ENCODE peak calls at places on chromosomes 13 and 19, in nine cellular contexts. One of them, this sample, is unnamed.

GRCh38 chr13:37608750-37609339 is 10.3 kb upstream of the POSTN start:
- DNase-seq in CD8-positive, alpha-beta memory T cell: no peak
- DNase-seq in A549: no peak
- DNase-seq in OCI-LY7: peak
- DNase-seq in pancreas: no peak
- DNase-seq in GM23338: no peak
- DNase-seq in tibial artery: no peak
- DNase-seq in ovary: no peak
- DNase-seq in breast epithelium: no peak
- DNase-seq in this sample: no peak

GRCh38 chr13:101415358-101416174 is 742 bp downstream of the NALCN start:
- DNase-seq in OCI-LY7: no peak
- DNase-seq in GM23338: peak
- DNase-seq in CD8-positive, alpha-beta memory T cell: no peak
- DNase-seq in A549: no peak
- DNase-seq in tibial artery: no peak
- DNase-seq in ovary: no peak
- DNase-seq in breast epithelium: no peak
- DNase-seq in pancreas: peak
- DNase-seq in this sample: no peak

GRCh38 chr19:48982280-48982679 is 10.8 kb downstream of the GYS1 start:
- DNase-seq in OCI-LY7: no peak
- DNase-seq in CD8-positive, alpha-beta memory T cell: no peak
- DNase-seq in A549: no peak
- DNase-seq in breast epithelium: no peak
- DNase-seq in GM23338: peak
- DNase-seq in tibial artery: no peak
- DNase-seq in ovary: no peak
- DNase-seq in pancreas: no peak
- DNase-seq in this sample: no peak

GRCh38 chr13:103004790-103005307 is 61.4 kb downstream of the SLC10A2 start:
- DNase-seq in GM23338: no peak
- DNase-seq in ovary: no peak
- DNase-seq in OCI-LY7: no peak
- DNase-seq in pancreas: no peak
- DNase-seq in breast epithelium: no peak
- DNase-seq in CD8-positive, alpha-beta memory T cell: no peak
- DNase-seq in A549: no peak
- DNase-seq in tibial artery: no peak
- DNase-seq in this sample: no peak

GRCh38 chr13:33490461-33491327 is 205.1 kb upstream of the STARD13 start:
- DNase-seq in OCI-LY7: no peak
- DNase-seq in ovary: no peak
- DNase-seq in breast epithelium: no peak
- DNase-seq in CD8-positive, alpha-beta memory T cell: no peak
- DNase-seq in tibial artery: no peak
- DNase-seq in pancreas: peak
- DNase-seq in A549: no peak
- DNase-seq in GM23338: peak
- DNase-seq in this sample: no peak

GRCh38 chr19:29013325-29013724 is 199.6 kb downstream of the UQCRFS1 start:
- DNase-seq in breast epithelium: no peak
- DNase-seq in CD8-positive, alpha-beta memory T cell: no peak
- DNase-seq in A549: no peak
- DNase-seq in OCI-LY7: no peak
- DNase-seq in ovary: no peak
- DNase-seq in pancreas: no peak
- DNase-seq in GM23338: peak
- DNase-seq in tibial artery: no peak
- DNase-seq in this sample: no peak

GRCh38 chr13:29918845-29919244 is 68.4 kb upstream of the UBL3 start:
- DNase-seq in ovary: no peak
- DNase-seq in tibial artery: no peak
- DNase-seq in A549: no peak
- DNase-seq in OCI-LY7: no peak
- DNase-seq in pancreas: no peak
- DNase-seq in breast epithelium: peak
- DNase-seq in CD8-positive, alpha-beta memory T cell: no peak
- DNase-seq in GM23338: no peak
- DNase-seq in this sample: no peak

GRCh38 chr13:63190742-63191141 is 1775.1 kb upstream of the PCDH20 start:
- DNase-seq in breast epithelium: no peak
- DNase-seq in A549: peak
- DNase-seq in tibial artery: no peak
- DNase-seq in OCI-LY7: no peak
- DNase-seq in GM23338: no peak
- DNase-seq in CD8-positive, alpha-beta memory T cell: no peak
- DNase-seq in pancreas: no peak
- DNase-seq in ovary: no peak
- DNase-seq in this sample: no peak

GRCh38 chr19:13537454-13537853 is 31.2 kb upstream of the CACNA1A start:
- DNase-seq in breast epithelium: no peak
- DNase-seq in GM23338: peak
- DNase-seq in CD8-positive, alpha-beta memory T cell: no peak
- DNase-seq in ovary: no peak
- DNase-seq in tibial artery: no peak
- DNase-seq in OCI-LY7: no peak
- DNase-seq in A549: no peak
- DNase-seq in pancreas: no peak
- DNase-seq in this sample: no peak

GRCh38 chr13:89267734-89268133 is 1596.6 kb downstream of the SLITRK5 start:
- DNase-seq in CD8-positive, alpha-beta memory T cell: no peak
- DNase-seq in tibial artery: no peak
- DNase-seq in breast epithelium: no peak
- DNase-seq in ovary: no peak
- DNase-seq in GM23338: no peak
- DNase-seq in OCI-LY7: no peak
- DNase-seq in A549: no peak
- DNase-seq in pancreas: no peak
- DNase-seq in this sample: no peak

GRCh38 chr19:52923782-52924593 is 760 bp upstream of the ZNF888 start:
- DNase-seq in CD8-positive, alpha-beta memory T cell: no peak
- DNase-seq in OCI-LY7: no peak
- DNase-seq in A549: no peak
- DNase-seq in pancreas: peak
- DNase-seq in GM23338: peak
- DNase-seq in breast epithelium: no peak
- DNase-seq in ovary: peak
- DNase-seq in tibial artery: peak
- DNase-seq in this sample: no peak

GRCh38 chr13:41985788-41986508 is 25.0 kb upstream of the VWA8 start:
- DNase-seq in CD8-positive, alpha-beta memory T cell: no peak
- DNase-seq in ovary: no peak
- DNase-seq in pancreas: no peak
- DNase-seq in OCI-LY7: no peak
- DNase-seq in GM23338: no peak
- DNase-seq in tibial artery: no peak
- DNase-seq in breast epithelium: no peak
- DNase-seq in A549: no peak
- DNase-seq in this sample: no peak

GRCh38 chr13:42883771-42884170 is 102.4 kb downstream of the FAM216B start:
- DNase-seq in CD8-positive, alpha-beta memory T cell: no peak
- DNase-seq in GM23338: no peak
- DNase-seq in A549: no peak
- DNase-seq in breast epithelium: no peak
- DNase-seq in OCI-LY7: no peak
- DNase-seq in tibial artery: no peak
- DNase-seq in ovary: no peak
- DNase-seq in pancreas: no peak
- DNase-seq in this sample: no peak

GRCh38 chr13:46172531-46172991 is 9.4 kb downstream of the LCP1 start:
- DNase-seq in ovary: no peak
- DNase-seq in breast epithelium: no peak
- DNase-seq in GM23338: no peak
- DNase-seq in A549: no peak
- DNase-seq in CD8-positive, alpha-beta memory T cell: peak
- DNase-seq in pancreas: no peak
- DNase-seq in tibial artery: no peak
- DNase-seq in OCI-LY7: peak
- DNase-seq in this sample: no peak

GRCh38 chr13:46171739-46172138 is 10.2 kb downstream of the LCP1 start:
- DNase-seq in CD8-positive, alpha-beta memory T cell: no peak
- DNase-seq in A549: no peak
- DNase-seq in tibial artery: no peak
- DNase-seq in breast epithelium: no peak
- DNase-seq in pancreas: no peak
- DNase-seq in ovary: no peak
- DNase-seq in OCI-LY7: no peak
- DNase-seq in GM23338: no peak
- DNase-seq in this sample: no peak

GRCh38 chr13:46170687-46171086 is 11.3 kb downstream of the LCP1 start:
- DNase-seq in CD8-positive, alpha-beta memory T cell: no peak
- DNase-seq in A549: no peak
- DNase-seq in ovary: no peak
- DNase-seq in pancreas: no peak
- DNase-seq in tibial artery: no peak
- DNase-seq in GM23338: peak
- DNase-seq in OCI-LY7: peak
- DNase-seq in breast epithelium: no peak
- DNase-seq in this sample: no peak

GRCh38 chr13:46171223-46171622 is 10.8 kb downstream of the LCP1 start:
- DNase-seq in OCI-LY7: no peak
- DNase-seq in CD8-positive, alpha-beta memory T cell: no peak
- DNase-seq in breast epithelium: no peak
- DNase-seq in pancreas: no peak
- DNase-seq in tibial artery: no peak
- DNase-seq in ovary: no peak
- DNase-seq in GM23338: no peak
- DNase-seq in A549: no peak
- DNase-seq in this sample: no peak

GRCh38 chr13:46173656-46174055 is 8.3 kb downstream of the LCP1 start:
- DNase-seq in A549: no peak
- DNase-seq in breast epithelium: no peak
- DNase-seq in GM23338: no peak
- DNase-seq in pancreas: no peak
- DNase-seq in OCI-LY7: peak
- DNase-seq in tibial artery: no peak
- DNase-seq in ovary: no peak
- DNase-seq in CD8-positive, alpha-beta memory T cell: no peak
- DNase-seq in this sample: no peak
- H3K4me3 ChIP-seq in A549: no peak
- H3K4me3 ChIP-seq in breast epithelium: no peak
- H3K4me3 ChIP-seq in GM23338: no peak
- H3K4me3 ChIP-seq in pancreas: no peak
- H3K4me3 ChIP-seq in OCI-LY7: peak
- H3K4me3 ChIP-seq in tibial artery: no peak
- H3K4me3 ChIP-seq in ovary: no peak
- H3K4me3 ChIP-seq in CD8-positive, alpha-beta memory T cell: peak
- H3K4me3 ChIP-seq in this sample: no peak

DNA sequence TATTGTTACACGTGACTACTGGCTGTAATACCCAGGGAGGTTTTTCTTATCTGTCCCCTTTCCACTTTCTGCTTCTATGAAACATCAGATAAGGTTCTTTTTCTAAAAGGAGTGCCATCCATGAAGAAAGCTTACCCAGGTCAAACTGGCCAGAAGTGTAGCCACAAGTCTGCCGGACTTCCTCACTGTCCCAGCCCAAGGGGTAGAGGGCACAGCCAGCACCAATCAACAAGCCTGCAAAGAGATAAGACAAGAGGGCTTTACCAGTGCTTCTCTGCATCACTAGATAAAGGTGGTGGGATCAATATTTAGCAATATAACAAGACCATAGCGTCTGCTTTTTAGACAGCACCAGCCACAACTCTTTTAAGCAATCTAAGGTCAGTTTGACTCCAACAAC is 224.7 kb downstream of the LHFPL6 start:
- DNase-seq in tibial artery: no peak
- DNase-seq in GM23338: no peak
- DNase-seq in breast epithelium: no peak
- DNase-seq in pancreas: no peak
- DNase-seq in CD8-positive, alpha-beta memory T cell: no peak
- DNase-seq in A549: no peak
- DNase-seq in OCI-LY7: no peak
- DNase-seq in ovary: no peak
- DNase-seq in this sample: no peak
- H3K27ac ChIP-seq in tibial artery: peak
- H3K27ac ChIP-seq in GM23338: no peak
- H3K27ac ChIP-seq in breast epithelium: no peak
- H3K27ac ChIP-seq in pancreas: no peak
- H3K27ac ChIP-seq in CD8-positive, alpha-beta memory T cell: no peak
- H3K27ac ChIP-seq in A549: no peak
- H3K27ac ChIP-seq in OCI-LY7: no peak
- H3K27ac ChIP-seq in ovary: no peak
- H3K27ac ChIP-seq in this sample: no peak

GRCh38 chr13:35470671-35471465 is 5.6 kb downstream of the MAB21L1 start:
- DNase-seq in tibial artery: peak
- DNase-seq in breast epithelium: no peak
- DNase-seq in pancreas: peak
- DNase-seq in CD8-positive, alpha-beta memory T cell: no peak
- DNase-seq in GM23338: peak
- DNase-seq in OCI-LY7: no peak
- DNase-seq in ovary: peak
- DNase-seq in A549: no peak
- DNase-seq in this sample: no peak
- H3K4me3 ChIP-seq in tibial artery: peak
- H3K4me3 ChIP-seq in breast epithelium: peak
- H3K4me3 ChIP-seq in pancreas: no peak
- H3K4me3 ChIP-seq in CD8-positive, alpha-beta memory T cell: no peak
- H3K4me3 ChIP-seq in GM23338: peak
- H3K4me3 ChIP-seq in OCI-LY7: no peak
- H3K4me3 ChIP-seq in ovary: peak
- H3K4me3 ChIP-seq in A549: no peak
- H3K4me3 ChIP-seq in this sample: no peak

GRCh38 chr13:74070065-74070464 is 64.1 kb downstream of the KLF12 start:
- DNase-seq in ovary: no peak
- DNase-seq in OCI-LY7: peak
- DNase-seq in pancreas: no peak
- DNase-seq in A549: no peak
- DNase-seq in breast epithelium: no peak
- DNase-seq in tibial artery: no peak
- DNase-seq in GM23338: no peak
- DNase-seq in CD8-positive, alpha-beta memory T cell: no peak
- DNase-seq in this sample: no peak
- H3K27ac ChIP-seq in ovary: no peak
- H3K27ac ChIP-seq in OCI-LY7: peak
- H3K27ac ChIP-seq in pancreas: no peak
- H3K27ac ChIP-seq in A549: no peak
- H3K27ac ChIP-seq in breast epithelium: no peak
- H3K27ac ChIP-seq in tibial artery: no peak
- H3K27ac ChIP-seq in GM23338: no peak
- H3K27ac ChIP-seq in CD8-positive, alpha-beta memory T cell: no peak
- H3K27ac ChIP-seq in this sample: no peak

GRCh38 chr19:10566658-10567410 is 1.0 kb upstream of the KRI1 start:
- DNase-seq in pancreas: peak
- DNase-seq in GM23338: no peak
- DNase-seq in OCI-LY7: peak
- DNase-seq in A549: no peak
- DNase-seq in CD8-positive, alpha-beta memory T cell: peak
- DNase-seq in ovary: peak
- DNase-seq in breast epithelium: no peak
- DNase-seq in tibial artery: no peak
- DNase-seq in this sample: no peak
- H3K4me3 ChIP-seq in pancreas: no peak
- H3K4me3 ChIP-seq in GM23338: peak
- H3K4me3 ChIP-seq in OCI-LY7: peak
- H3K4me3 ChIP-seq in A549: peak
- H3K4me3 ChIP-seq in CD8-positive, alpha-beta memory T cell: peak
- H3K4me3 ChIP-seq in ovary: no peak
- H3K4me3 ChIP-seq in breast epithelium: peak
- H3K4me3 ChIP-seq in tibial artery: peak
- H3K4me3 ChIP-seq in this sample: peak